ENCODE peak calls at places on chromosomes 2 and 18, in eight cellular contexts. U, Z, T, D, I, J, G and F are unnamed samples.

GRCh38 chr2:234467289-234467688 is 29.6 kb downstream of the ARL4C start:
- DNase-seq in U (no peak), Z (no peak), T (no peak), D (no peak), I (peak), J (no peak), G (no peak), F (no peak)

GRCh38 chr2:120499784-120500495 is 154.0 kb downstream of the INHBB start:
- DNase-seq in U (no peak), Z (no peak), T (no peak), D (no peak), I (no peak), J (no peak), G (no peak), F (no peak)

GRCh38 chr2:239800785-239801184 is 224.4 kb downstream of the NDUFA10 start:
- DNase-seq in U (no peak), Z (peak), T (no peak), D (peak), I (no peak), J (peak), G (no peak), F (no peak)

GRCh38 chr18:34660572-34660971 is 49.5 kb upstream of the DTNA start:
- DNase-seq in U (no peak), Z (no peak), T (no peak), D (no peak), I (no peak), J (no peak), G (no peak), F (peak)

GRCh38 chr2:96116424-96116878 is at the start of gene ADRA2B:
- DNase-seq in U (peak), Z (peak), T (peak), D (peak), I (no peak), J (no peak), G (peak), F (peak)

GRCh38 chr2:12300019-12300602 is 416.6 kb upstream of the TRIB2 start:
- DNase-seq in U (no peak), Z (no peak), T (no peak), D (no peak), I (peak), J (no peak), G (no peak), F (no peak)

GRCh38 chr2:128473175-128474013 is 154.7 kb upstream of the HS6ST1 start:
- DNase-seq in U (peak), Z (peak), T (peak), D (peak), I (peak), J (no peak), G (peak), F (peak)

GRCh38 chr2:230924470-230925341 is at the start of gene GPR55:
- DNase-seq in U (peak), Z (peak), T (no peak), D (peak), I (no peak), J (no peak), G (peak), F (no peak)

GRCh38 chr2:60275958-60276357 is 277.5 kb downstream of the BCL11A start:
- DNase-seq in U (no peak), Z (no peak), T (no peak), D (no peak), I (no peak), J (no peak), G (no peak), F (no peak)

GRCh38 chr2:51620830-51621229 is 588.9 kb upstream of the NRXN1 start:
- DNase-seq in U (no peak), Z (no peak), T (no peak), D (no peak), I (peak), J (no peak), G (no peak), F (no peak)

GRCh38 chr18:10304853-10305252 is 149.6 kb upstream of the APCDD1 start:
- DNase-seq in U (no peak), Z (no peak), T (no peak), D (no peak), I (peak), J (no peak), G (no peak), F (no peak)

GRCh38 chr2:100653449-100654045 is 90.8 kb downstream of the PDCL3 start:
- DNase-seq in U (no peak), Z (no peak), T (no peak), D (no peak), I (no peak), J (no peak), G (no peak), F (no peak)

GRCh38 chr2:119158563-119159347 is at the start of gene C1QL2:
- DNase-seq in U (no peak), Z (no peak), T (no peak), D (no peak), I (no peak), J (no peak), G (no peak), F (peak)

GRCh38 chr2:215579809-215580208 is 143.9 kb upstream of the FN1 start:
- DNase-seq in U (no peak), Z (no peak), T (no peak), D (no peak), I (peak), J (no peak), G (no peak), F (no peak)

GRCh38 chr2:974054-974453 is 23.4 kb downstream of the SNTG2 start:
- DNase-seq in U (no peak), Z (peak), T (no peak), D (no peak), I (no peak), J (no peak), G (no peak), F (no peak)

GRCh38 chr2:152175012-152175367 is 573 bp downstream of the STAM2 start:
- DNase-seq in U (no peak), Z (no peak), T (no peak), D (no peak), I (no peak), J (no peak), G (no peak), F (no peak)

GRCh38 chr2:175560521-175561164 is 379.1 kb upstream of the ATP5MC3 start:
- DNase-seq in U (no peak), Z (no peak), T (no peak), D (no peak), I (no peak), J (no peak), G (no peak), F (no peak)

GRCh38 chr18:23151414-23152099 is 16.3 kb downstream of the CABLES1 start:
- DNase-seq in U (no peak), Z (no peak), T (no peak), D (no peak), I (no peak), J (no peak), G (no peak), F (peak)

GRCh38 chr2:3251974-3252373 is 125.6 kb downstream of the EIPR1 start:
- DNase-seq in U (no peak), Z (no peak), T (no peak), D (no peak), I (peak), J (no peak), G (no peak), F (no peak)

GRCh38 chr2:207161247-207161646 is 4.5 kb downstream of the KLF7 start:
- DNase-seq in U (no peak), Z (no peak), T (no peak), D (no peak), I (no peak), J (no peak), G (no peak), F (no peak)

GRCh38 chr2:215612770-215613169 is 176.9 kb upstream of the FN1 start:
- DNase-seq in U (no peak), Z (no peak), T (no peak), D (no peak), I (peak), J (no peak), G (no peak), F (no peak)

GRCh38 chr2:237598468-237599208 is 8.1 kb upstream of the RAB17 start:
- DNase-seq in U (no peak), Z (no peak), T (no peak), D (peak), I (no peak), J (no peak), G (no peak), F (no peak)

GRCh38 chr2:104944495-104944894 is 90.6 kb downstream of the POU3F3 start:
- DNase-seq in U (no peak), Z (peak), T (no peak), D (no peak), I (no peak), J (no peak), G (no peak), F (no peak)

GRCh38 chr2:189302274-189302948 is 122.8 kb upstream of the COL5A2 start:
- DNase-seq in U (no peak), Z (no peak), T (no peak), D (no peak), I (peak), J (no peak), G (no peak), F (no peak)

GRCh38 chr2:16665746-16666452 is at the start of gene CYRIA:
- DNase-seq in U (peak), Z (peak), T (peak), D (peak), I (no peak), J (peak), G (peak), F (peak)

GRCh38 chr2:20186078-20186854 is 38.7 kb downstream of the SDC1 start:
- DNase-seq in U (peak), Z (peak), T (peak), D (no peak), I (peak), J (no peak), G (no peak), F (peak)

GRCh38 chr2:240920783-240921231 is 14.7 kb downstream of the CROCC2 start:
- DNase-seq in U (peak), Z (peak), T (no peak), D (peak), I (no peak), J (peak), G (peak), F (no peak)

GRCh38 chr2:21104030-21104660 is 19.6 kb upstream of the TDRD15 start:
- DNase-seq in U (no peak), Z (no peak), T (no peak), D (no peak), I (no peak), J (no peak), G (no peak), F (no peak)

GRCh38 chr2:105754011-105754410 is 9.3 kb downstream of the NCK2 start:
- DNase-seq in U (no peak), Z (peak), T (no peak), D (no peak), I (no peak), J (no peak), G (no peak), F (no peak)

GRCh38 chr18:79642626-79643025 is 37.0 kb upstream of the CTDP1 start:
- DNase-seq in U (no peak), Z (no peak), T (no peak), D (no peak), I (no peak), J (no peak), G (no peak), F (no peak)

GRCh38 chr2:37415128-37415817 is 70.8 kb downstream of the QPCT start:
- DNase-seq in U (no peak), Z (no peak), T (no peak), D (no peak), I (peak), J (no peak), G (no peak), F (peak)

GRCh38 chr2:37414470-37414949 is 70.1 kb downstream of the QPCT start:
- DNase-seq in U (no peak), Z (no peak), T (no peak), D (peak), I (peak), J (no peak), G (no peak), F (peak)

GRCh38 chr2:37417321-37417720 is 72.9 kb downstream of the QPCT start:
- DNase-seq in U (no peak), Z (no peak), T (no peak), D (no peak), I (peak), J (no peak), G (no peak), F (no peak)

GRCh38 chr2:37412201-37412600 is 67.8 kb downstream of the QPCT start:
- DNase-seq in U (no peak), Z (no peak), T (no peak), D (no peak), I (no peak), J (no peak), G (no peak), F (no peak)
- TF ChIP-seq POLR2A in U (no peak), Z (no peak), T (no peak), D (no peak), I (no peak), J (no peak), G (no peak), F (no peak)

DNA sequence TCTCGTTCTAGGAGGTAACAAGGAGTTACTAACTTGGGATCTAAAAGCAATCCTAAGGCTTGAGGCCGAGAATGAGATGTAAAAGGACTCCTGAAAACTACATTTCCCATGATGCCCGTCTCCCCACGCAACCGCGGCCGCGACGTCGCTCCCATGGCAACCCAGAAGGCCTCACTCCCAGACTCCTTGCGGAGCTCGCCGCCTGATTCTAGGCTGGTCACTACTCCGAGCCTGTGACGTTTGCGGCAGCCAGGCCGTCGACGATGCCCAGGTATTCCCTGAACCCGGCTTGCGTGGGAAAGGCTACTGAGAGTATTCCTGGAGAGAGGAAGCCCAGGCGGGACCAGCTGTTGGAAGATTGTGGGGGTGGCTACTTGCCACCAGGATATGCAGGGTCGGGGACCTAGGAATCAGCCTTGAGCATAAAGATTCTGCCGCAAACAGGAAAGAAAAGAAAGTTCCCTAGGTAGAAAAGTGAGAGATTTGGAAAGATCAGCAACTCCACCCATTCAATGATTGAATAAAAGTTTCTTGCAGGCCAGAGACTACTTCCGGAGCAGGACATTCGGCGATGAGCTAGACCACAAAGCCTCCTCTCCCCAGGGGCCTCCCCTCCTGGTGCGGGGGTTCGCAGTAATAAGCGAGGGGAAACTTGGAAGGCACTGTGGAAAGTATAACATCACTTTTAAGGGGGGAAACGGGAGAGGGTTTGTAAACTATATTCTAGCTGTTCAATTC is at the start of gene DYNC2LI1:
- DNase-seq in U (peak), Z (peak), T (peak), D (peak), I (peak), J (peak), G (peak), F (peak)
- TF ChIP-seq POLR2A in U (peak), Z (peak), T (no peak), D (peak), I (no peak), J (peak), G (peak), F (peak)

GRCh38 chr2:197454923-197455322 is 1.6 kb downstream of the COQ10B start:
- DNase-seq in U (no peak), Z (no peak), T (no peak), D (no peak), I (no peak), J (no peak), G (no peak), F (no peak)
- TF ChIP-seq POLR2A in U (no peak), Z (no peak), T (no peak), D (no peak), I (no peak), J (no peak), G (no peak), F (no peak)

DNA sequence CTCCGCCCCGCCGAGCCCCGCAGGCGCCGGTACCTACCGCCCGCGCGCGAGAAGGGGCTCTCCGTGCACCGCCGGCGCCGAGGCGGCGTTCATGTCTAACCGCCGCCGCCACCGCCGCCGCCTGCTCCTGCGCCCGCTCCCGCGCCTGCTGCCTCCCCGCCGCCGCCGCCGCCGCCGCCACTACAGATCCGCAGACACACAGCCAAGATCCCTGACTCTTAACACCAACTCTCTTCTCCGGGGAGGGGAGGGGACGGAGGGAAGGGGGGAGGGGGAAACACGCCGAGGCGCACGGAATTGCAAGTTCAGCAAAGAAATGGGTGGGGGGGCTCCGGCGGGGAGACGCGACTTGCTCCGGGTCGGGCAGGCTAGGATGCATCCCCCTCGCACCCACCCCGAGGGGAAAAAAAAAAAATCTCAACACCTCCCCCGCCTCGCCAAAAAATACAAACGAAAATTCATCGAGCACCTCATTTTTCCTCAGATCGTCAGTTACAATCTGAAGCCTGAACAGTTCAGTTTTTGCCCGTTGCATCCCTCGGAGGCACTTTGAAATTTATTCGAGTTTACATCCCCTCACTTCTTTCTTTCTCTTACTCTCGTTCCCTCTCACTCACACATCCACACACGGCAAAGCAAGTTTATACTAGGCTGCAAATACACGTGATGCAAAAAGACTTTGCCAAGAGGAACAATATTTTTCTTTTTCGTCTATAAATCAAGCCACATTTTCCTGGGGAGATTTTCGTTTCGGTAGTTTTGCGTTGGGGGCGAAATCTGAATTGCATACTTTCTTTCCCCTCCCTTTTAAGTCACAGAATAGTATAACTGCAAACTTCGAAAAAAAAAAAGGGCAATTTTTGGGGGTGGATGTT is at the start of gene TCF4:
- DNase-seq in U (peak), Z (peak), T (no peak), D (peak), I (peak), J (peak), G (peak), F (peak)
- TF ChIP-seq POLR2A in U (no peak), Z (no peak), T (no peak), D (no peak), I (no peak), J (no peak), G (no peak), F (peak)

GRCh38 chr2:149036507-149037293 is 1.8 kb upstream of the LYPD6B start:
- DNase-seq in U (no peak), Z (no peak), T (no peak), D (no peak), I (no peak), J (no peak), G (no peak), F (no peak)
- TF ChIP-seq POLR2A in U (no peak), Z (no peak), T (no peak), D (no peak), I (no peak), J (no peak), G (no peak), F (no peak)

GRCh38 chr2:127288274-127288673 is 5.7 kb downstream of the ERCC3 start:
- DNase-seq in U (no peak), Z (no peak), T (no peak), D (no peak), I (no peak), J (no peak), G (no peak), F (no peak)

GRCh38 chr2:127293386-127293757 is 572 bp downstream of the ERCC3 start:
- DNase-seq in U (no peak), Z (no peak), T (no peak), D (no peak), I (no peak), J (no peak), G (no peak), F (no peak)

DNA sequence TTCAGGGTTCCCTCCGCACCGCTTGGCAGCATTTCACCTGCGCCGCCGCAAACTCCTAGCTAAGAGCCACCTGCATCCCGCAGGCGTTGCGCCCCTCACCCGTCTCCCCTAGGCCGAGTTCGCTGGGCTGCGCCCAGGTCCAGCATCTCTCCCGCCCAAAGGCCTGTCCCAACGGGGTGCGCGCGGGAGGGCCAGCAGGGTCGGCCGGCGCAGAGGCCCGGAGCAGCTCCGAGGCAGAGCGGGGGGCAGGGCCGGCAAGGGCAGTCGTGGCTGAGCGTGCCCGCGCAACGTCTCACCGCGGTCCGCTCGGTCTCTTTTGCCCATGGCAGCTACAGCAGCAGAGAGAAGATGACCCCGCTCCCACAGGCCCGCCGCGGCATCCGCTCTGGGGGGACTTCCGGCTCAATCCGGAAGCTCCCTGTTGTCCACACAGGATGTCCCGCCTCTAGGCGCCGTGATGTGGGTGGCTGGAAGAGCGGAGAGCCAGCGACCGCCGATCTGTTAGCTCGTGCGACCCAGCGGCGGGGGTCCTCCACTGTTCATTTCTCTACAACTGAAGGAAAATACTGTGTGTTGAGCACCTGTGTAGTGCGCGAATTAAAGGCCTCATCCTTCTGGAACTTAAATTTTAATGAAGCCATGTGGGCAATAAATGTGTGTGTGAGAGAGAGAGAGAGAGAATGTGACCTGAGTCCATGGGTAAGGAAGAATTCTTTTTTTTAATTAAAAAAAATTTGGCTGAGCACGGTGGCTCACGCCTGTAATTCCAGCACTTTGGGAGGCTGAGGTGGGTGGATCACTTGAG is at the start of gene ERCC3:
- DNase-seq in U (peak), Z (peak), T (peak), D (peak), I (peak), J (peak), G (peak), F (peak)
- TF ChIP-seq POLR2A in U (peak), Z (peak), T (peak), D (peak), I (peak), J (no peak), G (peak), F (peak)

GRCh38 chr2:212766921-212767320 is 228.3 kb upstream of the ERBB4 start:
- DNase-seq in U (no peak), Z (no peak), T (no peak), D (no peak), I (no peak), J (no peak), G (no peak), F (no peak)
- TF ChIP-seq POLR2A in U (no peak), Z (no peak), T (no peak), D (no peak), I (no peak), J (no peak), G (no peak), F (no peak)